ENCODE peak calls at places on chromosome 17, in nine cellular contexts. Z is ELR; R is progenitor cell of endocrine pancreas; I is NCI-H1694 treated with DMSO at 0.1 percent for 48 hours; W is GM12865; E is stimulated activated CD4-positive, alpha-beta T cell treated with anti-CD3 and anti-CD28 coated beads, Interleukin-15, amount 100 ng/mL, for 24 hours; B is ELF-1; P is HT1080; S is activated T-cell treated with anti-CD3 and anti-CD28 coated beads for 24 hours. M is an unnamed sample.

GRCh38 chr17:70168979-70169706 is at the start of gene KCNJ2:
- DNase-seq in Z (peak), R (peak), I (peak), W (peak), E (peak), B (peak), P (peak), S (peak), M (peak)

GRCh38 chr17:12395733-12396354 is 269.8 kb upstream of the MYOCD start:
- DNase-seq in Z (peak), R (no peak), I (peak), W (peak), E (peak), B (peak), P (peak), S (no peak), M (no peak)

GRCh38 chr17:80855968-80856862 is 135.4 kb upstream of the CHMP6 start:
- DNase-seq in Z (peak), R (no peak), I (no peak), W (peak), E (peak), B (peak), P (peak), S (peak), M (no peak)

GRCh38 chr17:21149626-21150025 is 22.9 kb downstream of the DHRS7B start:
- DNase-seq in Z (no peak), R (no peak), I (no peak), W (no peak), E (no peak), B (no peak), P (no peak), S (no peak), M (no peak)

GRCh38 chr17:21374455-21375161 is 1.5 kb upstream of the KCNJ12 start:
- DNase-seq in Z (peak), R (no peak), I (no peak), W (peak), E (no peak), B (no peak), P (peak), S (no peak), M (no peak)

GRCh38 chr17:39401412-39402278 is at the start of gene FBXL20:
- DNase-seq in Z (peak), R (peak), I (peak), W (peak), E (peak), B (peak), P (peak), S (peak), M (peak)

GRCh38 chr17:34393401-34393800 is 30.4 kb upstream of the CCL1 start:
- DNase-seq in Z (no peak), R (no peak), I (no peak), W (no peak), E (no peak), B (no peak), P (no peak), S (no peak), M (no peak)

GRCh38 chr17:77793146-77793887 is 165.2 kb upstream of the TNRC6C start:
- DNase-seq in Z (no peak), R (no peak), I (no peak), W (no peak), E (no peak), B (no peak), P (no peak), S (no peak), M (no peak)

GRCh38 chr17:2547176-2547575 is 35.5 kb upstream of the METTL16 start:
- DNase-seq in Z (peak), R (no peak), I (no peak), W (no peak), E (no peak), B (no peak), P (peak), S (no peak), M (no peak)

GRCh38 chr17:65058615-65059014 is 2.1 kb upstream of the GNA13 start:
- DNase-seq in Z (no peak), R (no peak), I (no peak), W (no peak), E (no peak), B (peak), P (no peak), S (no peak), M (peak)

GRCh38 chr17:57109393-57110151 is 24.5 kb downstream of the AKAP1 start:
- DNase-seq in Z (no peak), R (no peak), I (peak), W (no peak), E (no peak), B (peak), P (no peak), S (no peak), M (no peak)

GRCh38 chr17:81533713-81534141 is 5.5 kb downstream of the FSCN2 start:
- DNase-seq in Z (no peak), R (no peak), I (no peak), W (peak), E (no peak), B (no peak), P (no peak), S (no peak), M (no peak)

GRCh38 chr17:38925263-38925995 is at the start of gene LASP1NB:
- DNase-seq in Z (no peak), R (no peak), I (no peak), W (no peak), E (peak), B (peak), P (no peak), S (peak), M (no peak)

GRCh38 chr17:16199093-16199492 is 16.2 kb downstream of the NCOR1 start:
- DNase-seq in Z (no peak), R (no peak), I (no peak), W (peak), E (no peak), B (no peak), P (no peak), S (no peak), M (no peak)

GRCh38 chr17:64282753-64283080 is 19.7 kb upstream of the TEX2 start:
- DNase-seq in Z (no peak), R (no peak), I (peak), W (no peak), E (no peak), B (no peak), P (no peak), S (no peak), M (no peak)

GRCh38 chr17:29237476-29238132 is 9.1 kb upstream of the CRYBA1 start:
- DNase-seq in Z (peak), R (no peak), I (no peak), W (no peak), E (no peak), B (no peak), P (peak), S (no peak), M (no peak)

GRCh38 chr17:75093543-75094158 is 5.9 kb downstream of the SLC16A5 start:
- DNase-seq in Z (no peak), R (no peak), I (no peak), W (no peak), E (no peak), B (peak), P (no peak), S (no peak), M (peak)

GRCh38 chr17:19900809-19901208 is 33.1 kb upstream of the ULK2 start:
- DNase-seq in Z (peak), R (no peak), I (no peak), W (no peak), E (no peak), B (no peak), P (no peak), S (no peak), M (no peak)

GRCh38 chr17:72677714-72678390 is 414.6 kb downstream of the SLC39A11 start:
- DNase-seq in Z (peak), R (no peak), I (no peak), W (no peak), E (no peak), B (no peak), P (peak), S (no peak), M (no peak)

GRCh38 chr17:12415031-12415430 is 250.7 kb upstream of the MYOCD start:
- DNase-seq in Z (peak), R (no peak), I (no peak), W (no peak), E (no peak), B (peak), P (peak), S (no peak), M (no peak)

GRCh38 chr17:35889241-35889640 is 9.1 kb upstream of the CCL5 start:
- DNase-seq in Z (no peak), R (no peak), I (no peak), W (no peak), E (no peak), B (no peak), P (no peak), S (no peak), M (no peak)

GRCh38 chr17:68381076-68381900 is 76.0 kb downstream of the WIPI1 start:
- DNase-seq in Z (peak), R (no peak), I (no peak), W (peak), E (peak), B (no peak), P (peak), S (no peak), M (peak)

GRCh38 chr17:82134101-82134500 is 36.1 kb upstream of the FASN start:
- DNase-seq in Z (no peak), R (no peak), I (no peak), W (no peak), E (no peak), B (no peak), P (no peak), S (no peak), M (peak)

GRCh38 chr17:20284018-20284417 is 183.3 kb downstream of the LGALS9B start:
- DNase-seq in Z (no peak), R (no peak), I (no peak), W (no peak), E (no peak), B (no peak), P (no peak), S (no peak), M (no peak)

GRCh38 chr17:43125967-43126910 is 1.1 kb upstream of the BRCA1 start:
- DNase-seq in Z (peak), R (no peak), I (no peak), W (no peak), E (peak), B (peak), P (no peak), S (no peak), M (no peak)

GRCh38 chr17:69050999-69051775 is 9.5 kb downstream of the ABCA9 start:
- DNase-seq in Z (no peak), R (no peak), I (no peak), W (no peak), E (no peak), B (no peak), P (no peak), S (no peak), M (no peak)

GRCh38 chr17:4499431-4500187 is 928 bp downstream of the SPNS2 start:
- DNase-seq in Z (no peak), R (no peak), I (peak), W (no peak), E (peak), B (peak), P (no peak), S (no peak), M (no peak)

GRCh38 chr17:29289852-29290251 is 4.1 kb downstream of the NUFIP2 start:
- DNase-seq in Z (peak), R (no peak), I (no peak), W (no peak), E (no peak), B (no peak), P (no peak), S (no peak), M (no peak)

GRCh38 chr17:28760987-28761562 is 17.3 kb downstream of the TRAF4 start:
- DNase-seq in Z (peak), R (no peak), I (no peak), W (peak), E (no peak), B (peak), P (peak), S (no peak), M (peak)